ENCODE peak calls at places on chromosomes 13 and 19, in four cellular contexts. F is naive thymus-derived CD8-positive, alpha-beta T cell; H is NCI-H1105; Q is ELF-1. E is an unnamed sample.

GRCh38 chr19:51664131-51664530 is 17.5 kb upstream of the SIGLEC14 start:
- DNase-seq in F (no peak), Q (no peak), H (no peak), E (no peak)

GRCh38 chr13:50708461-50708860 is 135.0 kb downstream of the DLEU7 start:
- DNase-seq in F (no peak), Q (no peak), H (no peak), E (no peak)

GRCh38 chr13:113623491-113624234 is 34.3 kb downstream of the ATP4B start:
- DNase-seq in Q (no peak), F (no peak), H (no peak), E (no peak)

GRCh38 chr19:5828661-5829566 is 10.6 kb downstream of the FUT6 start:
- DNase-seq in H (peak), Q (peak), F (no peak), E (peak)

GRCh38 chr13:44806841-44807240 is 182.4 kb downstream of the NUFIP1 start:
- DNase-seq in Q (no peak), H (no peak), F (no peak), E (no peak)

GRCh38 chr13:87680298-87680697 is 9.1 kb downstream of the SLITRK5 start:
- DNase-seq in F (no peak), H (peak), Q (no peak), E (no peak)

GRCh38 chr19:489418-490196 is 6.7 kb upstream of the MADCAM1 start:
- DNase-seq in H (no peak), Q (peak), F (peak), E (peak)

GRCh38 chr19:1655992-1656608 is 3.7 kb upstream of the TCF3 start:
- DNase-seq in H (no peak), F (no peak), Q (no peak), E (no peak)

GRCh38 chr19:16203256-16204004 is 5.7 kb downstream of the AP1M1 start:
- DNase-seq in Q (no peak), F (no peak), H (no peak), E (no peak)

GRCh38 chr13:63999614-64000013 is 2584.0 kb upstream of the PCDH20 start:
- DNase-seq in Q (no peak), H (no peak), F (no peak), E (no peak)

GRCh38 chr19:47082493-47082892 is 31.1 kb downstream of the ZC3H4 start:
- DNase-seq in H (no peak), F (no peak), Q (no peak), E (no peak)

GRCh38 chr13:41658057-41658642 is 200.8 kb downstream of the RGCC start:
- DNase-seq in H (no peak), F (no peak), Q (no peak), E (peak)

GRCh38 chr13:90185734-90186133 is 1161.8 kb upstream of the MIR17HG start:
- DNase-seq in H (no peak), Q (no peak), F (no peak), E (no peak)

GRCh38 chr19:55244004-55244680 is 14.7 kb downstream of the PPP6R1 start:
- DNase-seq in F (no peak), Q (no peak), H (no peak), E (no peak)

GRCh38 chr19:46393456-46394397 is 19.6 kb downstream of the CCDC8 start:
- DNase-seq in F (no peak), Q (no peak), H (no peak), E (no peak)

GRCh38 chr13:20475927-20476691 is 49.5 kb downstream of the CRYL1 start:
- DNase-seq in H (no peak), Q (peak), F (peak), E (peak)

GRCh38 chr19:37007587-37008220 is 70.5 kb upstream of the ZNF420 start:
- DNase-seq in H (peak), Q (peak), F (peak), E (peak)

E was measured in GM23338.